ENCODE peak calls at places on chromosomes 12 and 14, in eight cellular contexts. One of them, this sample, is unnamed.

GRCh38 chr12:82954064-82954463 is 267.4 kb downstream of the TMTC2 start:
- DNase-seq in adipocyte: no peak
- DNase-seq in OCI-LY7: no peak
- DNase-seq in naive thymus-derived CD4-positive, alpha-beta T cell: no peak
- DNase-seq in iPS DF 6.9: no peak
- DNase-seq in MM.1S: no peak
- DNase-seq in AG10803: no peak
- DNase-seq in tibial artery: no peak
- DNase-seq in this sample: no peak

GRCh38 chr12:50246873-50247612 is 36.3 kb downstream of the LIMA1 start:
- DNase-seq in adipocyte: peak
- DNase-seq in OCI-LY7: no peak
- DNase-seq in naive thymus-derived CD4-positive, alpha-beta T cell: no peak
- DNase-seq in iPS DF 6.9: no peak
- DNase-seq in MM.1S: no peak
- DNase-seq in AG10803: peak
- DNase-seq in tibial artery: peak
- DNase-seq in this sample: peak

GRCh38 chr14:100898935-100899840 is 4.3 kb downstream of the RTL1 start:
- DNase-seq in adipocyte: no peak
- DNase-seq in OCI-LY7: no peak
- DNase-seq in naive thymus-derived CD4-positive, alpha-beta T cell: no peak
- DNase-seq in iPS DF 6.9: no peak
- DNase-seq in MM.1S: no peak
- DNase-seq in AG10803: no peak
- DNase-seq in tibial artery: peak
- DNase-seq in this sample: no peak

GRCh38 chr14:93042968-93043940 is 72.5 kb downstream of the ITPK1 start:
- DNase-seq in adipocyte: peak
- DNase-seq in OCI-LY7: no peak
- DNase-seq in naive thymus-derived CD4-positive, alpha-beta T cell: no peak
- DNase-seq in iPS DF 6.9: no peak
- DNase-seq in MM.1S: no peak
- DNase-seq in AG10803: peak
- DNase-seq in tibial artery: peak
- DNase-seq in this sample: peak

GRCh38 chr12:76820888-76821482 is 57.1 kb downstream of the ZDHHC17 start:
- DNase-seq in adipocyte: peak
- DNase-seq in OCI-LY7: peak
- DNase-seq in naive thymus-derived CD4-positive, alpha-beta T cell: no peak
- DNase-seq in iPS DF 6.9: peak
- DNase-seq in MM.1S: no peak
- DNase-seq in AG10803: peak
- DNase-seq in tibial artery: no peak
- DNase-seq in this sample: no peak

GRCh38 chr12:26971963-26972362 is 33.7 kb downstream of the FGFR1OP2 start:
- DNase-seq in adipocyte: no peak
- DNase-seq in OCI-LY7: peak
- DNase-seq in naive thymus-derived CD4-positive, alpha-beta T cell: no peak
- DNase-seq in iPS DF 6.9: no peak
- DNase-seq in MM.1S: peak
- DNase-seq in AG10803: no peak
- DNase-seq in tibial artery: no peak
- DNase-seq in this sample: peak

GRCh38 chr12:107684029-107684790 is 1.4 kb upstream of the PWP1 start:
- DNase-seq in adipocyte: peak
- DNase-seq in OCI-LY7: no peak
- DNase-seq in naive thymus-derived CD4-positive, alpha-beta T cell: no peak
- DNase-seq in iPS DF 6.9: no peak
- DNase-seq in MM.1S: no peak
- DNase-seq in AG10803: peak
- DNase-seq in tibial artery: no peak
- DNase-seq in this sample: no peak

GRCh38 chr12:77324763-77325468 is 259.5 kb upstream of the E2F7 start:
- DNase-seq in adipocyte: peak
- DNase-seq in OCI-LY7: peak
- DNase-seq in naive thymus-derived CD4-positive, alpha-beta T cell: peak
- DNase-seq in iPS DF 6.9: peak
- DNase-seq in MM.1S: peak
- DNase-seq in AG10803: peak
- DNase-seq in tibial artery: peak
- DNase-seq in this sample: peak

GRCh38 chr14:75469606-75470237 is 41.9 kb downstream of the JDP2 start:
- DNase-seq in adipocyte: no peak
- DNase-seq in OCI-LY7: no peak
- DNase-seq in naive thymus-derived CD4-positive, alpha-beta T cell: no peak
- DNase-seq in iPS DF 6.9: no peak
- DNase-seq in MM.1S: no peak
- DNase-seq in AG10803: no peak
- DNase-seq in tibial artery: peak
- DNase-seq in this sample: no peak

GRCh38 chr14:104101086-104101621 is 15.7 kb downstream of the ASPG start:
- DNase-seq in adipocyte: no peak
- DNase-seq in OCI-LY7: no peak
- DNase-seq in naive thymus-derived CD4-positive, alpha-beta T cell: no peak
- DNase-seq in iPS DF 6.9: no peak
- DNase-seq in MM.1S: no peak
- DNase-seq in AG10803: no peak
- DNase-seq in tibial artery: peak
- DNase-seq in this sample: no peak

GRCh38 chr12:113403435-113404415 is at the start of gene SDS:
- DNase-seq in adipocyte: peak
- DNase-seq in OCI-LY7: no peak
- DNase-seq in naive thymus-derived CD4-positive, alpha-beta T cell: no peak
- DNase-seq in iPS DF 6.9: no peak
- DNase-seq in MM.1S: no peak
- DNase-seq in AG10803: peak
- DNase-seq in tibial artery: peak
- DNase-seq in this sample: no peak

GRCh38 chr12:92955997-92956663 is 27.0 kb upstream of the EEA1 start:
- DNase-seq in adipocyte: peak
- DNase-seq in OCI-LY7: no peak
- DNase-seq in naive thymus-derived CD4-positive, alpha-beta T cell: no peak
- DNase-seq in iPS DF 6.9: no peak
- DNase-seq in MM.1S: no peak
- DNase-seq in AG10803: peak
- DNase-seq in tibial artery: no peak
- DNase-seq in this sample: no peak

GRCh38 chr14:36212987-36213386 is 36.5 kb upstream of the PTCSC3 start:
- DNase-seq in adipocyte: no peak
- DNase-seq in OCI-LY7: no peak
- DNase-seq in naive thymus-derived CD4-positive, alpha-beta T cell: no peak
- DNase-seq in iPS DF 6.9: no peak
- DNase-seq in MM.1S: no peak
- DNase-seq in AG10803: no peak
- DNase-seq in tibial artery: no peak
- DNase-seq in this sample: no peak

GRCh38 chr14:36214476-36215216 is 38.1 kb upstream of the PTCSC3 start:
- DNase-seq in adipocyte: no peak
- DNase-seq in OCI-LY7: no peak
- DNase-seq in naive thymus-derived CD4-positive, alpha-beta T cell: no peak
- DNase-seq in iPS DF 6.9: no peak
- DNase-seq in MM.1S: no peak
- DNase-seq in AG10803: no peak
- DNase-seq in tibial artery: no peak
- DNase-seq in this sample: no peak

GRCh38 chr14:36217027-36217426 is 40.5 kb upstream of the PTCSC3 start:
- DNase-seq in adipocyte: no peak
- DNase-seq in OCI-LY7: no peak
- DNase-seq in naive thymus-derived CD4-positive, alpha-beta T cell: no peak
- DNase-seq in iPS DF 6.9: no peak
- DNase-seq in MM.1S: no peak
- DNase-seq in AG10803: no peak
- DNase-seq in tibial artery: no peak
- DNase-seq in this sample: no peak

GRCh38 chr14:36217732-36218131 is 41.2 kb upstream of the PTCSC3 start:
- DNase-seq in adipocyte: no peak
- DNase-seq in OCI-LY7: no peak
- DNase-seq in naive thymus-derived CD4-positive, alpha-beta T cell: no peak
- DNase-seq in iPS DF 6.9: no peak
- DNase-seq in MM.1S: no peak
- DNase-seq in AG10803: no peak
- DNase-seq in tibial artery: no peak
- DNase-seq in this sample: no peak

GRCh38 chr14:36215217-36215598 is 38.7 kb upstream of the PTCSC3 start:
- DNase-seq in adipocyte: no peak
- DNase-seq in OCI-LY7: no peak
- DNase-seq in naive thymus-derived CD4-positive, alpha-beta T cell: no peak
- DNase-seq in iPS DF 6.9: no peak
- DNase-seq in MM.1S: no peak
- DNase-seq in AG10803: no peak
- DNase-seq in tibial artery: no peak
- DNase-seq in this sample: no peak
- H3K4me3 ChIP-seq in adipocyte: no peak
- H3K4me3 ChIP-seq in OCI-LY7: no peak
- H3K4me3 ChIP-seq in naive thymus-derived CD4-positive, alpha-beta T cell: no peak
- H3K4me3 ChIP-seq in iPS DF 6.9: no peak
- H3K4me3 ChIP-seq in MM.1S: no peak
- H3K4me3 ChIP-seq in AG10803: no peak
- H3K4me3 ChIP-seq in tibial artery: no peak
- H3K4me3 ChIP-seq in this sample: no peak

GRCh38 chr14:50062438-50063039 is 53.8 kb downstream of the VCPKMT start:
- DNase-seq in adipocyte: peak
- DNase-seq in OCI-LY7: peak
- DNase-seq in naive thymus-derived CD4-positive, alpha-beta T cell: no peak
- DNase-seq in iPS DF 6.9: no peak
- DNase-seq in MM.1S: no peak
- DNase-seq in AG10803: peak
- DNase-seq in tibial artery: no peak
- DNase-seq in this sample: peak

GRCh38 chr14:50060871-50061663 is 55.3 kb downstream of the VCPKMT start:
- DNase-seq in adipocyte: peak
- DNase-seq in OCI-LY7: peak
- DNase-seq in naive thymus-derived CD4-positive, alpha-beta T cell: no peak
- DNase-seq in iPS DF 6.9: peak
- DNase-seq in MM.1S: no peak
- DNase-seq in AG10803: peak
- DNase-seq in tibial artery: peak
- DNase-seq in this sample: peak

GRCh38 chr14:50059773-50060629 is 56.4 kb downstream of the VCPKMT start:
- DNase-seq in adipocyte: no peak
- DNase-seq in OCI-LY7: no peak
- DNase-seq in naive thymus-derived CD4-positive, alpha-beta T cell: no peak
- DNase-seq in iPS DF 6.9: no peak
- DNase-seq in MM.1S: no peak
- DNase-seq in AG10803: no peak
- DNase-seq in tibial artery: no peak
- DNase-seq in this sample: no peak

GRCh38 chr14:50063876-50064420 is 52.4 kb downstream of the VCPKMT start:
- DNase-seq in adipocyte: no peak
- DNase-seq in OCI-LY7: no peak
- DNase-seq in naive thymus-derived CD4-positive, alpha-beta T cell: no peak
- DNase-seq in iPS DF 6.9: no peak
- DNase-seq in MM.1S: no peak
- DNase-seq in AG10803: no peak
- DNase-seq in tibial artery: no peak
- DNase-seq in this sample: no peak

DNA sequence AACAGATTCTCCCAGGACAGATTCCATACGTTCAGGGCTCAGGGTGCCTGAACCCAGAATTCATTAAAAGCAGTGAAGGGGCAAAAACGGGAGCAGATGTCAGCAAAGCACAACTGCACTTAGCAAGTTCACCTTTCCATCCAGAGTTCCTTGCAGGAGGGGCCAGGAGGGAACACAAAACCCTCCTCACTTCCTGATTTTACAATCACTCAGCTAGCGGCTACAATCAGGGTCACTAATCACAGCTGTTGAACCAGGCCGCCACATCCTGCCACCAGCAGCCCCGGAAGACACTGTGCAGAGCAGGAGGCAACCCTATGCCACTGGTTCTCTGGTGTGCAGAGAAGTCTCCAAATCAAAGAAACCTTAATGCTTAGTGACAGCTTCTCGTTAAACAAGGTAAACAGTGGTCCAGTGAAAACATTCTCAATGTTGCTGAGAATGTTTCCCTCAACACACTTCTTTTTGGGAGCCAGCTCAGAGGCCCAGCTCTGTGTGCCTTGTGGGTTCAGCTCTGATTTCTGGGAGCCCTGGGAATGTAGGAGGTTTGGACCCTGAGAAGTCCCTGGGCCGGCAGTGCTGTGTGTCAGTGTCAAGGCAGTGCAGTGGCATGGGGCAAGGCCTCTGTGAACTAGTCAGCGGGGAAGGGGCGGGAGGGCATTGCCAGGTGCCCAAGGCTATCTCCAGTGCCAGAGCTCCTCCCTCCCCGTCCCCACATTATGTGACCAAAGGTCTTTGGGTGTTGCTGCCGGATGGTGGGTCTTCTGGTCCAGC is 54.5 kb downstream of the VCPKMT start:
- DNase-seq in adipocyte: peak
- DNase-seq in OCI-LY7: peak
- DNase-seq in naive thymus-derived CD4-positive, alpha-beta T cell: no peak
- DNase-seq in iPS DF 6.9: no peak
- DNase-seq in MM.1S: no peak
- DNase-seq in AG10803: peak
- DNase-seq in tibial artery: no peak
- DNase-seq in this sample: peak
- H3K4me3 ChIP-seq in adipocyte: no peak
- H3K4me3 ChIP-seq in OCI-LY7: peak
- H3K4me3 ChIP-seq in naive thymus-derived CD4-positive, alpha-beta T cell: peak
- H3K4me3 ChIP-seq in iPS DF 6.9: no peak
- H3K4me3 ChIP-seq in MM.1S: no peak
- H3K4me3 ChIP-seq in AG10803: no peak
- H3K4me3 ChIP-seq in tibial artery: no peak
- H3K4me3 ChIP-seq in this sample: peak

GRCh38 chr14:69571879-69572633 is 2.6 kb downstream of the CCDC177 start:
- DNase-seq in adipocyte: no peak
- DNase-seq in OCI-LY7: peak
- DNase-seq in naive thymus-derived CD4-positive, alpha-beta T cell: no peak
- DNase-seq in iPS DF 6.9: no peak
- DNase-seq in MM.1S: no peak
- DNase-seq in AG10803: no peak
- DNase-seq in tibial artery: no peak
- DNase-seq in this sample: no peak
- H3K4me3 ChIP-seq in adipocyte: peak
- H3K4me3 ChIP-seq in OCI-LY7: no peak
- H3K4me3 ChIP-seq in naive thymus-derived CD4-positive, alpha-beta T cell: no peak
- H3K4me3 ChIP-seq in iPS DF 6.9: peak
- H3K4me3 ChIP-seq in MM.1S: no peak
- H3K4me3 ChIP-seq in AG10803: peak
- H3K4me3 ChIP-seq in tibial artery: peak
- H3K4me3 ChIP-seq in this sample: no peak

DNA sequence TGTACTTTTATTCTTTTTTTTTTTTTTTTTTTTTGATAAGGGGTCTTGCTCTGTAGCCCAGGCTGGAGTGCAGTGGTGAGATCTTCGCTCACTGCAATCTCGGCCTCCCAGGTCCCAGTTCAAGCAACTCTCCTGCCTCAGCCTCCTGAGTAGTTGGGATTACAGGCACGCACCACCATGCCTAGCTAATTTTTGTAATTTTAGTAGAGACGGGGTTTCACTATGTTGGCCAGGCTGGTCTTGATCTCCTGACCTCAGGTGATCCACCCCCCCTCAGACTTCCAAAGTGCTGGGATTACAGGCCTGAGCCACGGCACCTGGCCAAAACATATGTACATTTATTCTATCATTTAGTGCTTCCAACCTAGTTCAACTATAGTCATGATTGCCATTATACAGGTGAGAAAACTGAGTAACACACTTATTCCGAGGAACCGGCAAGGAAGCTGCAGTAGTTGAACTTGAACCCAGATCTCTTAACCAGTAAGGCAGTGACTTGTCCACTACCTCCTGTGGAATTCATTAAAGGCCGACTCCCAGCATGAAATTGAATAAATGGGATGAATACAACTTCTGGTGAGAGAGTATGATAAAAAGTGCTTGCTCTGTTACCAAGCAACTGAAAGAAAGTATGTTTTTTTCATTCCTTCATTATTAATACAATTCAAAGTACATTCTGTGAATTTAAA is 755 bp upstream of the ATF7IP start:
- DNase-seq in adipocyte: no peak
- DNase-seq in OCI-LY7: no peak
- DNase-seq in naive thymus-derived CD4-positive, alpha-beta T cell: no peak
- DNase-seq in iPS DF 6.9: no peak
- DNase-seq in MM.1S: no peak
- DNase-seq in AG10803: peak
- DNase-seq in tibial artery: no peak
- DNase-seq in this sample: no peak
- H3K4me3 ChIP-seq in adipocyte: peak
- H3K4me3 ChIP-seq in OCI-LY7: no peak
- H3K4me3 ChIP-seq in naive thymus-derived CD4-positive, alpha-beta T cell: peak
- H3K4me3 ChIP-seq in iPS DF 6.9: no peak
- H3K4me3 ChIP-seq in MM.1S: peak
- H3K4me3 ChIP-seq in AG10803: peak
- H3K4me3 ChIP-seq in tibial artery: peak
- H3K4me3 ChIP-seq in this sample: peak

This sample was measured in GM12865.